ENCODE peak calls at places on chromosomes 12 and 14, in nine cellular contexts. S is Right ventricle myocardium inferior; F is activated CD8-positive, alpha-beta memory T cell treated with anti-CD3 and anti-CD28 coated beads, Interleukin-2, amount 10 ng/mL, durations not matched to agents 7 days and 5 days; U is activated CD4-positive, CD25-positive, alpha-beta regulatory T cell treated with anti-CD3 and anti-CD28 coated beads, Interleukin-2, amount 50 U/mL, for 24 hours; N is activated T-helper 17 cell treated with anti-CD3 and anti-CD28 coated beads, Interleukin-2, amount 50 U/mL, for 72 hours; V is mucosa of descending colon; O is Right ventricle myocardium superior; G is upper lobe of left lung; M is left ventricle myocardium superior. P is an unnamed sample.

GRCh38 chr14:68395585-68395984 is 397.3 kb downstream of the ZFP36L1 start:
- ATAC-seq in S (no peak), F (no peak), U (no peak), N (no peak), V (no peak), O (no peak), G (no peak), M (no peak), P (peak; percentile 26)

GRCh38 chr12:49872781-49873181 is 29.9 kb upstream of the BCDIN3D start:
- ATAC-seq in S (no peak), F (no peak), U (no peak), N (no peak), V (no peak), O (no peak), G (no peak), M (no peak), P (no peak)

GRCh38 chr14:64612021-64612380 is 62.2 kb downstream of the PPP1R36 start:
- ATAC-seq in S (no peak), F (no peak), U (no peak), N (no peak), V (peak; percentile 30), O (peak; percentile 50), G (no peak), M (peak; percentile 33), P (peak; percentile 73)

GRCh38 chr12:48882325-48882687 is 16.6 kb upstream of the RND1 start:
- ATAC-seq in S (peak; percentile 37), F (no peak), U (no peak), N (no peak), V (no peak), O (no peak), G (no peak), M (peak; percentile 49), P (peak; percentile 48)

GRCh38 chr14:50001999-50002925 is 109.4 kb downstream of the ARF6 start:
- ATAC-seq in S (no peak), F (peak; percentile 6), U (peak; percentile 11), N (peak; percentile 13), V (no peak), O (no peak), G (no peak), M (no peak), P (no peak)

GRCh38 chr12:53735556-53735955 is 8.3 kb upstream of the CALCOCO1 start:
- ATAC-seq in S (peak; percentile 43), F (no peak), U (no peak), N (no peak), V (peak; percentile 14), O (peak; percentile 74), G (no peak), M (peak; percentile 81), P (no peak)

GRCh38 chr12:12926571-12927071 is 25.3 kb downstream of the GPRC5D start:
- ATAC-seq in S (no peak), F (no peak), U (no peak), N (no peak), V (no peak), O (no peak), G (no peak), M (no peak), P (no peak)

GRCh38 chr12:25202139-25202538 is 7.1 kb downstream of the ETFRF1 start:
- ATAC-seq in S (no peak), F (no peak), U (no peak), N (no peak), V (peak; percentile 29), O (no peak), G (no peak), M (no peak), P (no peak)

GRCh38 chr12:106284294-106285105 is 18.0 kb upstream of the TCP11L2 start:
- ATAC-seq in S (peak; percentile 72), F (peak; percentile 27), U (no peak), N (peak; percentile 18), V (no peak), O (peak; percentile 70), G (no peak), M (peak; percentile 71), P (no peak)

GRCh38 chr12:81573228-81573627 is 185.9 kb downstream of the PPFIA2 start:
- ATAC-seq in S (no peak), F (no peak), U (no peak), N (no peak), V (no peak), O (no peak), G (no peak), M (no peak), P (no peak)

GRCh38 chr14:55867726-55868125 is 250.5 kb upstream of the PELI2 start:
- ATAC-seq in S (no peak), F (no peak), U (no peak), N (no peak), V (no peak), O (no peak), G (no peak), M (no peak), P (no peak)

GRCh38 chr12:47343684-47344567 is 264.2 kb upstream of the AMIGO2 start:
- ATAC-seq in S (no peak), F (no peak), U (peak; percentile 30), N (peak; percentile 60), V (no peak), O (no peak), G (no peak), M (no peak), P (no peak)

GRCh38 chr14:64807588-64807987 is 72.1 kb downstream of the SPTB start:
- ATAC-seq in S (peak; percentile 95), F (no peak), U (no peak), N (no peak), V (no peak), O (peak; percentile 96), G (no peak), M (peak; percentile 95), P (no peak)

GRCh38 chr14:35915775-35916174 is 89.6 kb downstream of the BRMS1L start:
- ATAC-seq in S (no peak), F (no peak), U (no peak), N (no peak), V (no peak), O (no peak), G (no peak), M (no peak), P (no peak)

GRCh38 chr12:64627781-64628180 is 17.5 kb downstream of the RASSF3 start:
- ATAC-seq in S (peak; percentile 75), F (no peak), U (no peak), N (no peak), V (no peak), O (peak; percentile 23), G (no peak), M (peak; percentile 50), P (peak; percentile 54)

GRCh38 chr14:51552275-51552674 is 99.4 kb upstream of the FRMD6 start:
- ATAC-seq in S (no peak), F (no peak), U (no peak), N (no peak), V (no peak), O (no peak), G (no peak), M (no peak), P (no peak)

GRCh38 chr14:50718949-50719348 is 50.8 kb upstream of the SAV1 start:
- ATAC-seq in S (no peak), F (no peak), U (no peak), N (no peak), V (no peak), O (no peak), G (no peak), M (peak; percentile 38), P (no peak)

GRCh38 chr12:89273525-89273924 is 78.8 kb downstream of the DUSP6 start:
- ATAC-seq in S (no peak), F (no peak), U (no peak), N (no peak), V (no peak), O (no peak), G (no peak), M (no peak), P (no peak)

GRCh38 chr12:46212108-46212982 is 56.5 kb downstream of the SLC38A1 start:
- ATAC-seq in S (no peak), F (no peak), U (no peak), N (no peak), V (no peak), O (no peak), G (no peak), M (no peak), P (peak; percentile 28)

GRCh38 chr12:41605528-41606295 is 417.6 kb downstream of the PDZRN4 start:
- ATAC-seq in S (no peak), F (no peak), U (peak; percentile 27), N (peak; percentile 70), V (no peak), O (no peak), G (no peak), M (no peak), P (no peak)

GRCh38 chr12:117059156-117059555 is 40.1 kb downstream of the TESC start:
- ATAC-seq in S (peak; percentile 33), F (no peak), U (no peak), N (no peak), V (no peak), O (peak; percentile 45), G (no peak), M (peak; percentile 59), P (no peak)

GRCh38 chr12:119714614-119715267 is 46.8 kb downstream of the PRKAB1 start:
- ATAC-seq in S (no peak), F (no peak), U (no peak), N (no peak), V (no peak), O (no peak), G (no peak), M (no peak), P (no peak)

GRCh38 chr12:27462151-27462694 is 15.7 kb downstream of the SMCO2 start:
- ATAC-seq in S (no peak), F (no peak), U (peak; percentile 25), N (peak; percentile 72), V (no peak), O (no peak), G (no peak), M (peak; percentile 13), P (no peak)

GRCh38 chr12:46577063-46577776 is 204.6 kb upstream of the SLC38A2 start:
- ATAC-seq in S (no peak), F (no peak), U (no peak), N (no peak), V (no peak), O (no peak), G (no peak), M (no peak), P (no peak)

GRCh38 chr12:112908548-112908947 is 1.8 kb downstream of the OAS1 start:
- ATAC-seq in S (no peak), F (no peak), U (peak; percentile 34), N (peak; percentile 52), V (no peak), O (no peak), G (no peak), M (no peak), P (no peak)

GRCh38 chr14:37153005-37153404 is 19.4 kb downstream of the SLC25A21 start:
- ATAC-seq in S (no peak), F (no peak), U (no peak), N (no peak), V (no peak), O (no peak), G (no peak), M (no peak), P (no peak)

GRCh38 chr12:29149691-29150382 is 759 bp downstream of the FAR2 start:
- ATAC-seq in S (peak; percentile 17), F (peak; percentile 25), U (no peak), N (peak; percentile 10), V (peak; percentile 35), O (peak; percentile 5), G (peak; percentile 24), M (peak; percentile 14), P (peak; percentile 14)

GRCh38 chr12:120115692-120116442 is 686 bp downstream of the RAB35 start:
- ATAC-seq in S (no peak), F (no peak), U (peak; percentile 1), N (peak; percentile 6), V (peak; percentile 4), O (no peak), G (no peak), M (no peak), P (no peak)

GRCh38 chr14:33792387-33793368 is 158.2 kb downstream of the EGLN3 start:
- ATAC-seq in S (peak; percentile 85), F (peak; percentile 58), U (peak; percentile 49), N (peak; percentile 73), V (peak; percentile 91), O (peak; percentile 95), G (peak; percentile 82), M (peak; percentile 94), P (peak; percentile 87)

GRCh38 chr12:21529456-21529855 is 3.4 kb downstream of the SPX start:
- ATAC-seq in S (no peak), F (no peak), U (no peak), N (no peak), V (no peak), O (no peak), G (no peak), M (no peak), P (no peak)

P was measured in gastroesophageal sphincter.